ENCODE peak calls at places on chromosomes 6 and 20, in four cellular contexts. One of them, this sample, is unnamed.

GRCh38 chr6:148508401-148509151 is 165.9 kb downstream of the SASH1 start:
- DNase-seq in upper lobe of left lung: no peak
- DNase-seq in HepG2: no peak
- DNase-seq in stomach: no peak
- DNase-seq in this sample: no peak

GRCh38 chr20:56839791-56840190 is 210.7 kb downstream of the TFAP2C start:
- DNase-seq in upper lobe of left lung: no peak
- DNase-seq in HepG2: no peak
- DNase-seq in stomach: no peak
- DNase-seq in this sample: no peak

GRCh38 chr6:120826253-120826652 is 508.0 kb downstream of the TBC1D32 start:
- DNase-seq in upper lobe of left lung: peak
- DNase-seq in HepG2: peak
- DNase-seq in stomach: peak
- DNase-seq in this sample: no peak

GRCh38 chr20:18781509-18781908 is 32.1 kb upstream of the SCP2D1 start:
- DNase-seq in upper lobe of left lung: no peak
- DNase-seq in HepG2: no peak
- DNase-seq in stomach: no peak
- DNase-seq in this sample: no peak

GRCh38 chr6:166348305-166348949 is 6.1 kb upstream of the SFT2D1 start:
- DNase-seq in upper lobe of left lung: no peak
- DNase-seq in HepG2: peak
- DNase-seq in stomach: no peak
- DNase-seq in this sample: no peak

GRCh38 chr6:108524528-108525218 is 36.0 kb upstream of the FOXO3 start:
- DNase-seq in upper lobe of left lung: no peak
- DNase-seq in HepG2: no peak
- DNase-seq in stomach: no peak
- DNase-seq in this sample: no peak

GRCh38 chr6:136404007-136404406 is 114.4 kb upstream of the BCLAF1 start:
- DNase-seq in upper lobe of left lung: no peak
- DNase-seq in HepG2: no peak
- DNase-seq in stomach: no peak
- DNase-seq in this sample: no peak

GRCh38 chr6:129981598-129981997 is 36.8 kb upstream of the L3MBTL3 start:
- DNase-seq in upper lobe of left lung: no peak
- DNase-seq in HepG2: no peak
- DNase-seq in stomach: no peak
- DNase-seq in this sample: no peak

GRCh38 chr6:165627366-165627765 is 35.7 kb downstream of the PDE10A start:
- DNase-seq in upper lobe of left lung: no peak
- DNase-seq in HepG2: no peak
- DNase-seq in stomach: no peak
- DNase-seq in this sample: no peak

GRCh38 chr6:46926481-46926880 is 4.7 kb upstream of the ADGRF5 start:
- DNase-seq in upper lobe of left lung: no peak
- DNase-seq in HepG2: no peak
- DNase-seq in stomach: no peak
- DNase-seq in this sample: no peak

GRCh38 chr6:89034586-89035251 is 45.8 kb upstream of the PNRC1 start:
- DNase-seq in upper lobe of left lung: peak
- DNase-seq in HepG2: peak
- DNase-seq in stomach: no peak
- DNase-seq in this sample: no peak

GRCh38 chr20:11891081-11891826 is 26.4 kb upstream of the BTBD3 start:
- DNase-seq in upper lobe of left lung: peak
- DNase-seq in HepG2: peak
- DNase-seq in stomach: peak
- DNase-seq in this sample: no peak
- TF ChIP-seq POLR2A in upper lobe of left lung: no peak
- TF ChIP-seq POLR2A in HepG2: peak
- TF ChIP-seq POLR2A in stomach: no peak
- TF ChIP-seq POLR2A in this sample: no peak

DNA sequence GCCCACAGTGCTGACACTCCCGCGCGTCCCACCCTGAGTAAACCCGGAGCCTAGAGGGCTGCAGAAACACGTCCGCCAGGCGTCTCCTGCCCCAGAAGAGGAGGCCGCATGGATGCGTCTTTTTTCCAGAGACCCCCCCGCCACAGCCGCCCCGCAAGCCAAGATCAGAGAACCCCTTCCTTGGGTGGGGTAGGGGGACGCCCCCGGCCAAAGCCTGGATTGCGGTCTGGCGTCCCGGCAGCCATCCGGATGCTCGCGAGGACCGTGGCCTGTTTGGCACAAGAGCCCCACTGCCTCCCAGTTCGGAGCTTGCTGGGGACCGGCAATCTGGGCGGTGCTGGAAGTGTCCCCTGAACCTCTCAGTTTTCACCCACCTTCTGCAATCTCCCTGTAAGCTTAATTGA is 960 bp downstream of the FAM162B start:
- DNase-seq in upper lobe of left lung: no peak
- DNase-seq in HepG2: no peak
- DNase-seq in stomach: no peak
- DNase-seq in this sample: no peak
- H3K4me3 ChIP-seq in upper lobe of left lung: peak
- H3K4me3 ChIP-seq in HepG2: peak
- H3K4me3 ChIP-seq in stomach: peak
- H3K4me3 ChIP-seq in this sample: peak

GRCh38 chr20:62377064-62377461 is 9.8 kb upstream of the RPS21 start:
- DNase-seq in upper lobe of left lung: no peak
- DNase-seq in HepG2: no peak
- DNase-seq in stomach: no peak
- DNase-seq in this sample: no peak

GRCh38 chr20:62381202-62381797 is 5.6 kb upstream of the RPS21 start:
- DNase-seq in upper lobe of left lung: no peak
- DNase-seq in HepG2: no peak
- DNase-seq in stomach: no peak
- DNase-seq in this sample: no peak

GRCh38 chr20:62376112-62377063 is 9.3 kb upstream of the LAMA5 start:
- DNase-seq in upper lobe of left lung: peak
- DNase-seq in HepG2: peak
- DNase-seq in stomach: peak
- DNase-seq in this sample: no peak

GRCh38 chr20:62377615-62378085 is 9.3 kb upstream of the RPS21 start:
- DNase-seq in upper lobe of left lung: no peak
- DNase-seq in HepG2: no peak
- DNase-seq in stomach: peak
- DNase-seq in this sample: no peak

DNA sequence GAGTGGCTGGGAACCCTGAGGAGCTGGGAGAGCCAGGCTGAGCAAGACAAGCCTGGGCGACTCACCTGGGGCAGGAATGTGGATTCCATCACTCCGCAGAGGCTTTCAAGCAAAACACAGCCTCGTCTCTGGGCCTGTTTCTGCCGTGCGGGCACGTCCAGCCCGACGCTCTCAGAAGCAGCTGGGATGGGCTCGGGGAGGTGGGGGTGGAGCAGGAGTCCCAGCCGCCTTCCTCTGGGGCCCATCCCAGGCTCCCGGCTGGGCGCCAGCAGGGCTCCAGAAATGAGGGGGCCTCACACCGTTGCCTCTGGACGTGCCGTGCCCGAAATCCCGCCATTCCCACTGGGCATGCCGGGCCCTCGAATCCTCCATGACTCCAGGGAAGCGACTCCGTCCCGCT is 8.7 kb upstream of the RPS21 start:
- DNase-seq in upper lobe of left lung: no peak
- DNase-seq in HepG2: no peak
- DNase-seq in stomach: no peak
- DNase-seq in this sample: no peak
- TF ChIP-seq EP300 in upper lobe of left lung: no peak
- TF ChIP-seq EP300 in HepG2: no peak
- TF ChIP-seq EP300 in stomach: no peak
- TF ChIP-seq EP300 in this sample: no peak

DNA sequence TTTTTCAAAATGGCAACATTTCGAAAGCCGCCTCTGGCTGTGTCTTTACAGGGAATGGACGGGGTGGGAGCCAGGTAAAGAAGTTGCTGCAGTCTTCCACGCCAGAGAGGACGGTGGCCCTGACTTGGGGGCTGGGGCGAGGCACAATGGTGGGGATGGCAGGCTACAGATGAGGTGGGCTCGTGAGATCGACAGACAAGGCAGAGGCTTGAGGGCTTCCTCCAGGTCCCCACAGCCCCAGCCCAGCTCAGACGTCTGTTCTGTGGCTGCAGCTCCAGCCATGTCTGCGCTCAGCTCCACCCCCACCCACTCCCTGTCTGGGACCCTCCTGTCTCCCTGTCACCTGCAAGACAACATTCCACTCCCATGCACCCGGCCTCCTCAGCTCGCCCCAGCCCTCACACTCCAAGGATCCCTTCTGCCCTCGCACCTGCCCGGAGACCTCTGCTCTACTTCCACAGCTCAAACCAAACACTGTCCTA is 7.4 kb upstream of the C20orf144 start:
- DNase-seq in upper lobe of left lung: no peak
- DNase-seq in HepG2: no peak
- DNase-seq in stomach: no peak
- DNase-seq in this sample: no peak
- TF ChIP-seq POLR2A in upper lobe of left lung: no peak
- TF ChIP-seq POLR2A in HepG2: peak
- TF ChIP-seq POLR2A in stomach: no peak
- TF ChIP-seq POLR2A in this sample: no peak